ENCODE peak calls at places on chromosome 7, in seven cellular contexts. J is fibroblast of lung; F is CD8-positive, alpha-beta T cell; O is neural progenitor cell; X is fibroblast of villous mesenchyme; E is fibroblast of pulmonary artery; W is AG09309. D is an unnamed sample.

GRCh38 chr7:128809363-128809762 is 17.6 kb downstream of the CCDC136 start:
- DNase-seq in X (no peak), W (no peak), E (no peak), O (no peak), F (no peak), J (no peak), D (no peak)

GRCh38 chr7:1169409-1170368 is 9.7 kb upstream of the ZFAND2A start:
- DNase-seq in W (no peak), X (peak), E (peak), F (peak), O (peak), J (peak), D (peak)

GRCh38 chr7:149075286-149075685 is 15.2 kb downstream of the ZNF786 start:
- DNase-seq in E (no peak), J (no peak), W (no peak), F (no peak), X (no peak), O (no peak), D (no peak)

GRCh38 chr7:55304363-55304762 is 60.8 kb upstream of the LANCL2 start:
- DNase-seq in E (peak), O (no peak), J (no peak), X (no peak), W (no peak), F (no peak), D (no peak)

GRCh38 chr7:150381096-150381495 is 2.0 kb downstream of the ZNF775 start:
- DNase-seq in X (no peak), W (no peak), E (no peak), J (no peak), O (peak), F (no peak), D (no peak)

GRCh38 chr7:107480932-107481331 is 11.1 kb downstream of the GPR22 start:
- DNase-seq in X (no peak), O (no peak), F (no peak), E (no peak), J (no peak), W (no peak), D (no peak)

GRCh38 chr7:74288034-74288881 is 949 bp upstream of the CLIP2 start:
- DNase-seq in F (no peak), J (peak), E (peak), X (no peak), W (no peak), O (no peak), D (peak)

GRCh38 chr7:3162286-3162685 is 118.6 kb upstream of the CARD11 start:
- DNase-seq in E (peak), X (peak), W (no peak), F (no peak), J (peak), O (no peak), D (no peak)

GRCh38 chr7:124716894-124717293 is 48.7 kb downstream of the GPR37 start:
- DNase-seq in W (no peak), O (no peak), F (no peak), J (no peak), X (no peak), E (no peak), D (no peak)

GRCh38 chr7:100942038-100942774 is 7.1 kb upstream of the MUC3A start:
- DNase-seq in O (no peak), X (peak), F (no peak), E (no peak), J (peak), W (peak), D (peak)

GRCh38 chr7:102287465-102288146 is 938 bp downstream of the SH2B2 start:
- DNase-seq in J (peak), F (no peak), O (peak), E (no peak), W (no peak), X (no peak), D (no peak)

GRCh38 chr7:76225379-76225778 is 23.7 kb downstream of the SRRM3 start:
- DNase-seq in F (no peak), E (peak), X (peak), W (no peak), O (peak), J (peak), D (peak)

GRCh38 chr7:39880556-39880955 is 69.5 kb upstream of the CDK13 start:
- DNase-seq in W (peak), F (no peak), O (no peak), J (peak), X (peak), E (peak), D (peak)

GRCh38 chr7:130689683-130690082 is 3.3 kb upstream of the TSGA13 start:
- DNase-seq in J (no peak), W (no peak), O (no peak), F (no peak), X (no peak), E (no peak), D (no peak)

GRCh38 chr7:129778770-129779601 is 167.5 kb downstream of the NRF1 start:
- DNase-seq in X (no peak), O (peak), J (no peak), F (no peak), W (no peak), E (no peak), D (no peak)

GRCh38 chr7:47291461-47292051 is 290.4 kb downstream of the TNS3 start:
- DNase-seq in O (no peak), J (peak), X (peak), F (no peak), E (peak), W (peak), D (peak)

GRCh38 chr7:1922071-1922869 is 252.2 kb downstream of the ELFN1 start:
- DNase-seq in X (peak), O (no peak), W (peak), F (no peak), E (no peak), J (peak), D (peak)

GRCh38 chr7:27607210-27607606 is 55.5 kb downstream of the HIBADH start:
- DNase-seq in X (no peak), F (no peak), O (no peak), E (no peak), J (no peak), W (no peak), D (no peak)

GRCh38 chr7:27605283-27605682 is 57.4 kb downstream of the HIBADH start:
- DNase-seq in J (no peak), W (no peak), O (no peak), X (peak), E (no peak), F (no peak), D (no peak)

GRCh38 chr7:27603813-27604212 is 58.9 kb downstream of the HIBADH start:
- DNase-seq in X (no peak), E (no peak), W (no peak), F (no peak), J (no peak), O (peak), D (no peak)

GRCh38 chr7:27606270-27607209 is 56.1 kb downstream of the HIBADH start:
- DNase-seq in W (peak), E (peak), O (no peak), X (peak), F (no peak), J (peak), D (peak)

GRCh38 chr7:27605689-27606269 is 56.9 kb downstream of the HIBADH start:
- DNase-seq in O (peak), E (peak), W (peak), X (peak), J (peak), F (no peak), D (peak)
- TF ChIP-seq CTCF in O (peak), E (peak), W (peak), X (peak), J (peak), F (no peak), D (peak)

DNA sequence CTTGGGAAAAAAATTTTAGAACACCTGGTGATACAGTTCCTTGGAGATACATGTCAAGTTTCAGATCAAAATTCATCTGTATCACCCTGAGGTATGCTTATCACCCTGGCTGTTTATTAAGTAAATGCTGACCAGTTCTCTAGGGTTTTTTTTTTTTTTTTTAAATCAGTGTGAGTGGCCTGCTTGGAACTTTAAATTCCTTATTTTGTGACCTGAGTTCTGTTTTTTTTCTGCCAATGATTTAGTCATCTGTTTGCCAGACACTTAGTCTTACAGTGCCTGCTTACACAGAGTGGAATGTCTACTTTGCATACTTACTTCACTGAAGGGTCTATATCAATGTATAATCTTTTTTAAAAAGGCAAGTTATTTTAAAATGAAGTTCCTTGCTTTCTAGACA is 1.8 kb downstream of the TSPAN13 start:
- DNase-seq in X (peak), W (no peak), F (no peak), O (no peak), J (no peak), E (no peak), D (peak)
- H3K4me3 ChIP-seq in X (peak), W (no peak), F (no peak), O (no peak), J (no peak), E (peak), D (no peak)

GRCh38 chr7:158495256-158495655 is 92.4 kb downstream of the PTPRN2 start:
- DNase-seq in E (no peak), J (no peak), O (peak), F (no peak), W (no peak), X (no peak), D (no peak)
- TF ChIP-seq CTCF in E (no peak), J (no peak), O (peak), F (no peak), W (no peak), X (no peak), D (no peak)

GRCh38 chr7:157977306-157977705 is 610.3 kb downstream of the PTPRN2 start:
- DNase-seq in F (no peak), X (no peak), J (no peak), E (no peak), O (no peak), W (no peak), D (no peak)
- H3K4me3 ChIP-seq in F (no peak), X (no peak), J (no peak), E (no peak), O (no peak), W (no peak), D (no peak)

DNA sequence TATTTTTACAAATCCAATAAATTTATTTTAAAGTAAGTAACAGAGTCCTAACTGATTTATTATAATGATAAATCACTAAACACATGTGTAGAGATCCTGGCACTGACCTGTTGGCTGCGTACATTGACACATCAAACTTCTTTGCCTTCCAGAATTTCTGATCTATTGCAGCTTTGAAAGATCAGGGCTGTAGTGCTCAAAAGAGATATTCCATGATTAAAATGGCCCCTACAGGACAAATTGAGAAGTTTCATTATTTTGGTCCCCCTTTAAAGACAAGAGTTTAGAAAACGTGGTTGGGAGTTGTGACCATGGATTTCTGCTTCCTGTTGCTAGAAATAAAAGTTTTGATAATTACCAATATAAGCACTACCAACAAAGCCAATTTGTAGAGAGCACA is 87.7 kb upstream of the PDK4 start:
- DNase-seq in J (peak), X (peak), E (peak), W (no peak), F (no peak), O (peak), D (peak)
- TF ChIP-seq CTCF in J (peak), X (peak), E (peak), W (peak), F (no peak), O (peak), D (peak)

GRCh38 chr7:66323114-66323513 is 118.0 kb downstream of the TPST1 start:
- DNase-seq in J (no peak), O (no peak), F (no peak), E (no peak), X (no peak), W (no peak), D (no peak)

GRCh38 chr7:66326501-66327180 is 121.5 kb downstream of the TPST1 start:
- DNase-seq in J (peak), O (no peak), X (peak), W (peak), E (peak), F (no peak), D (peak)

GRCh38 chr7:66319373-66319979 is 114.3 kb downstream of the TPST1 start:
- DNase-seq in X (no peak), J (peak), O (no peak), E (no peak), F (no peak), W (no peak), D (no peak)

DNA sequence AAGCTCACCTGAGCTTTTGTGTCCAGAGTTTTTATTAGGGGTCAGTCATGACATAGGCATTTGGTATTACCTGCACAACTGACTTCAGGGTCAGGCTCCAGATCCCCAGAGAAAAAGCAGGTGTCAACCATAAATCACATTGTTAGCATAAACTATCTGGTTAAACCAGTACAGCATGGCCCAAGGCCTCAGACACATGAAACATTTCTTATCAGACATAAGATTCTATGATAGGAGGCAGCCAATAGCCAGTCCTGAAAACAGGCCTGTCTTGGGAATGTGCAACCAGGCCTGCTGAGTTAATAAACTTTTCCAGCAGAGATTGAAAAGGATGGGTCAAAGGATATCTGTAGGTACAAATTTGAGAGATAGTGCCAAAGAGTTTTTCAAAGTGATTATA is 116.1 kb downstream of the TPST1 start:
- DNase-seq in O (no peak), X (peak), E (no peak), J (no peak), F (no peak), W (no peak), D (no peak)
- H3K4me3 ChIP-seq in O (no peak), X (no peak), E (no peak), J (no peak), F (no peak), W (no peak), D (no peak)

DNA sequence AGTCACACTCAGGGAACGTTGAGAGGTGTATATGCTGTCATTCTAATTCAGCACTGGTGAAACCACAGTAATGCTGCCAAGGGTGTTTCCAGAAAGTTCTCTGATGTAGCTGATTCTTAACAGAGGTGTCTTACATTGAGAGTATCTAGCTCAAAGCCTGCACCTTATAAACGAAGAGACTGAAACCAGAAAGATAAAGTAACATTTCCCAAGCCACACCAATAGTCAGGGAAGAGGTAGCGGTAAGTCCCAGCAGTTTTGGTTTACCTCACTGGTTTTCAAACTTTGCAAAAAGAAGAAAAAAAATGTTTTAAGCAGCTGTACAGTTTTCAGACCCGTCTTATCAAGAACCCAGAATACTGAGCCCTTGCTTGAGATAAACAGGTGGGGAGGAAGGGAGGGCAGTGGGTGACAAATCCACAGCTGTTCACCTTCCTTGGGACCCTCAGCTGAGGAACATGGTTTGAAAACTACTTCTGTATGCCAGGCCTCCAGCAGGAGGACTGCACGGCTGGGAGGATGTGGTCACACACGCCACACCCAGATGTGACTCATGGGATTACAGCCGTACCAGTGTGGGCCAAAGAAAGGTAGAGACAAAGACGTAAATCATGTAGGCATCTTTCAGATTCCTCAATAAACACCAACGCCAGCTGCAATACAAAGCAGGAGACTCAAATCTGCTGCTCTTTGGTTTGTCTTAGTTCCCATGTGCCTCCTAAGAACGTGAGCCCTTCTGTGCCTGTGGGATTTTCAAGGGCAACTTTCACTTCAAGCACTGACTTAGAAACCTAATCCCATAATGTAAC is 64.0 kb upstream of the GSDME start:
- DNase-seq in X (peak), W (peak), F (peak), E (peak), O (no peak), J (peak), D (peak)
- TF ChIP-seq CTCF in X (peak), W (peak), F (no peak), E (peak), O (no peak), J (peak), D (peak)